ENCODE peak calls at places on chromosomes 7 and 10, in six cellular contexts. O, C, A, R, B and J are unnamed samples.
A peak's percentile ranks its signal among the peaks of the same experiment; 100 is the strongest.

GRCh38 chr10:43076876-43077420 is at the start of gene RET:
- DNase-seq in A (no peak), B (peak; percentile 90), R (peak; percentile 84), C (no peak), O (no peak), J (no peak)

GRCh38 chr10:71267508-71268240 is 51.4 kb upstream of the SLC29A3 start:
- DNase-seq in O (no peak), R (no peak), C (no peak), B (no peak), A (no peak), J (no peak)

GRCh38 chr10:49407552-49408137 is 11.8 kb upstream of the DRGX start:
- DNase-seq in B (peak; percentile 95), A (peak; percentile 73), R (peak; percentile 85), C (peak; percentile 75), O (peak; percentile 84), J (peak; percentile 85)

GRCh38 chr7:15490261-15490660 is 71.6 kb downstream of the AGMO start:
- DNase-seq in C (no peak), R (no peak), B (no peak), O (no peak), A (no peak), J (no peak)

GRCh38 chr7:84123903-84124573 is 70.6 kb downstream of the SEMA3A start:
- DNase-seq in B (no peak), C (no peak), O (no peak), A (peak; percentile 41), R (peak; percentile 28), J (no peak)

GRCh38 chr7:12297709-12298108 is 86.6 kb downstream of the TMEM106B start:
- DNase-seq in R (no peak), A (no peak), O (peak; percentile 60), B (no peak), C (no peak), J (no peak)

GRCh38 chr7:24591152-24591551 is 17.9 kb downstream of the PALS2 start:
- DNase-seq in B (no peak), R (peak; percentile 10), O (no peak), C (no peak), A (no peak), J (no peak)

GRCh38 chr10:1774796-1775195 is 37.5 kb upstream of the ADARB2 start:
- DNase-seq in A (no peak), B (peak; percentile 73), O (no peak), R (no peak), C (no peak), J (no peak)

GRCh38 chr7:73811760-73812168 is 19.0 kb upstream of the CLDN4 start:
- DNase-seq in O (peak; percentile 75), B (peak; percentile 96), C (peak; percentile 60), R (peak; percentile 81), A (peak; percentile 53), J (no peak)

GRCh38 chr7:150420987-150421674 is 29.3 kb upstream of the GIMAP8 start:
- DNase-seq in B (peak; percentile 95), A (peak; percentile 70), O (peak; percentile 83), R (peak; percentile 87), C (peak; percentile 77), J (peak; percentile 84)

GRCh38 chr10:47073967-47074366 is 162.7 kb downstream of the PTPN20 start:
- DNase-seq in C (no peak), R (no peak), B (peak; percentile 1), A (no peak), O (no peak), J (no peak)

GRCh38 chr7:111091623-111092370 is 870 bp downstream of the LRRN3 start:
- DNase-seq in C (no peak), A (no peak), O (no peak), R (peak; percentile 79), B (no peak), J (no peak)

GRCh38 chr7:153457796-153458195 is 594.4 kb upstream of the DPP6 start:
- DNase-seq in O (no peak), C (no peak), R (no peak), A (no peak), B (no peak), J (no peak)

GRCh38 chr7:26202019-26202985 is 757 bp downstream of the CBX3 start:
- DNase-seq in A (no peak), R (peak; percentile 73), O (peak; percentile 45), B (no peak), C (peak; percentile 59), J (peak; percentile 75)

GRCh38 chr7:45920543-45921380 is at the start of gene IGFBP3:
- DNase-seq in A (peak; percentile 67), C (peak; percentile 57), B (peak; percentile 89), O (peak; percentile 68), R (peak; percentile 93), J (no peak)

GRCh38 chr7:152522551-152522950 is 86.7 kb upstream of the KMT2C start:
- DNase-seq in R (no peak), A (peak; percentile 48), O (no peak), B (no peak), C (no peak), J (no peak)

GRCh38 chr10:61987951-61988379 is 86.5 kb downstream of the ARID5B start:
- DNase-seq in B (no peak), C (no peak), R (no peak), O (no peak), A (no peak), J (no peak)

GRCh38 chr7:120053390-120053961 is 219.5 kb upstream of the KCND2 start:
- DNase-seq in R (no peak), C (no peak), B (no peak), O (peak; percentile 24), A (peak; percentile 94), J (no peak)

GRCh38 chr7:134627109-134627774 is 19.4 kb upstream of the BPGM start:
- DNase-seq in B (no peak), A (no peak), R (no peak), C (no peak), O (no peak), J (no peak)

GRCh38 chr10:72020914-72021754 is 56.9 kb downstream of the CHST3 start:
- DNase-seq in R (no peak), C (no peak), A (peak; percentile 39), O (no peak), B (no peak), J (no peak)

GRCh38 chr7:152231089-152231488 is 204.7 kb downstream of the KMT2C start:
- DNase-seq in O (no peak), C (no peak), R (no peak), B (no peak), A (no peak), J (no peak)

GRCh38 chr7:16315280-16315679 is 106.1 kb downstream of the CRPPA start:
- DNase-seq in O (no peak), C (no peak), R (no peak), A (no peak), B (no peak), J (no peak)

GRCh38 chr10:110837418-110838120 is 34.2 kb upstream of the PDCD4 start:
- DNase-seq in O (no peak), R (no peak), A (no peak), B (no peak), C (no peak), J (no peak)

GRCh38 chr10:109205929-109206585 is 717.3 kb downstream of the XPNPEP1 start:
- DNase-seq in B (no peak), A (peak; percentile 62), R (no peak), C (no peak), O (no peak), J (no peak)

GRCh38 chr7:68722044-68722443 is 876.2 kb upstream of the AUTS2 start:
- DNase-seq in C (no peak), A (no peak), R (no peak), O (peak; percentile 14), B (no peak), J (no peak)

GRCh38 chr10:76432274-76433012 is 1001.0 kb downstream of the LRMDA start:
- DNase-seq in C (no peak), A (peak; percentile 88), R (no peak), B (peak; percentile 72), O (peak; percentile 60), J (no peak)

DNA sequence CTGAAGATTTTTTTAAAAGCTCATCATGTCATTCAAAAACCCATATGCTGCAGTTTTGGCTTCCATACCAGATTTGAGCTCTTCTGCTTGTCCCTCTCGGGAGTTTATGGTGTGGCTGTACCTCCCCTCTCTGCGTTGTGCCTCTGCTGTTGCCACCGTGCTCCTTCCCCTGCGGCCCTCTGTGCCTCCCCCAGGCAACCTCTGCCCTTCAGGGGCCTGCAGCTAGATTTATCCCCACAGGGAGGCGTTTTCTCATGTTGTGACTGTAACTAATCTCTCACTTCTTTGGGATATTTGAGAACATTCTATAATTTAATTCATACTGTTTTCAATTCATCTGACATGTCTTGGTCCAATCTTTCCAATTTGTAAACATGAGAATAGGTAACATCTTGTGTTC is 52.7 kb downstream of the TASOR2 start:
- DNase-seq in O (no peak), B (peak; percentile 76), C (no peak), R (peak; percentile 45), A (no peak), J (no peak)
- TF ChIP-seq CTCF in O (no peak), B (peak; percentile 66), C (peak; percentile 19), R (peak; percentile 45), A (no peak), J (peak; percentile 57)

DNA sequence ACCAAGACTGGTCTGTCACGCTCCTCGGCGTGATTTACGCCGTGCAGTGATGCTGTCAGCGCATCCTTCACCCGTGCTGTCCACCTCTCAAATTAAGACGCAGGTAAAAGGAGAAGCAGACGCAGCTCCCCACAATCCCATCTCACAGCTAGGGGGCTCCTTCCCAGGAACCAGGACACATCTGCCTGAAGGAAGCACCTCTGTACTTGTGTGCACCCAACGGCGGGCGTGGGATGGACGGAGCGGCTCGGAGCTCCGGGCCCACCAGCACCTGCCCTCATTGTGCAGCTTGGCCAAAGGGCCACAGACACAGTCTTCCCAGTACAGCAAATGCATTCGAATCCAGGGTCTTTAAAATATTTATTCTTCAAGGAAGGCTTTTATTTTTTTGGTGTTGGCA is 55.3 kb downstream of the STK32C start:
- DNase-seq in O (no peak), B (no peak), A (no peak), R (no peak), C (no peak), J (no peak)
- TF ChIP-seq CTCF in O (no peak), B (peak; percentile 52), A (no peak), R (peak; percentile 24), C (no peak), J (no peak)

GRCh38 chr10:37685741-37686683 is 171.4 kb downstream of the ZNF248 start:
- DNase-seq in A (no peak), R (no peak), O (no peak), B (no peak), C (no peak), J (no peak)
- TF ChIP-seq CTCF in A (no peak), R (no peak), O (no peak), B (no peak), C (no peak), J (no peak)

GRCh38 chr7:20713792-20714191 is 72.9 kb downstream of the SP8 start:
- DNase-seq in A (no peak), B (peak; percentile 49), C (no peak), O (no peak), R (peak; percentile 17), J (no peak)
- TF ChIP-seq CTCF in A (no peak), B (peak; percentile 36), C (no peak), O (peak; percentile 28), R (no peak), J (no peak)